ENCODE peak calls at places on chromosomes 3 and 15, in six cellular contexts. F is Panc1, P is NT2/D1, K is breast epithelium, O is upper lobe of right lung, I is IMR-90. Q is an unnamed sample.
A peak's percentile ranks its signal among the peaks of the same experiment; 100 is the strongest.

GRCh38 chr3:39664931-39665330 is 144.5 kb upstream of the MYRIP start:
- DNase-seq in K (no peak), F (no peak), I (no peak), O (no peak), P (no peak), Q (no peak)

GRCh38 chr3:186818956-186819355 is 12.7 kb upstream of the RFC4 start:
- DNase-seq in P (no peak), K (no peak), I (no peak), O (no peak), F (no peak), Q (no peak)

GRCh38 chr3:73096169-73096568 is 34.7 kb downstream of the EBLN2 start:
- DNase-seq in I (no peak), P (no peak), F (no peak), K (no peak), O (no peak), Q (no peak)

GRCh38 chr15:76147906-76148553 is 88.2 kb downstream of the TMEM266 start:
- DNase-seq in P (peak; percentile 44), K (no peak), F (peak; percentile 27), O (peak; percentile 76), I (peak; percentile 29), Q (peak; percentile 64)

GRCh38 chr15:56805466-56806146 is 72.3 kb upstream of the ZNF280D start:
- DNase-seq in P (no peak), O (no peak), K (no peak), F (peak; percentile 48), I (peak; percentile 87), Q (peak; percentile 84)

GRCh38 chr3:47527952-47528718 is 14.6 kb upstream of the ELP6 start:
- DNase-seq in O (no peak), I (no peak), K (no peak), P (no peak), F (no peak), Q (no peak)

GRCh38 chr15:27884726-27885125 is 214.4 kb downstream of the OCA2 start:
- DNase-seq in F (no peak), K (no peak), O (no peak), I (no peak), P (no peak), Q (no peak)

GRCh38 chr3:64992462-64993285 is 304.9 kb upstream of the ADAMTS9 start:
- DNase-seq in P (no peak), F (no peak), O (no peak), K (no peak), I (no peak), Q (no peak)

GRCh38 chr15:29682361-29682760 is 139.9 kb downstream of the TJP1 start:
- DNase-seq in O (no peak), K (no peak), P (no peak), F (no peak), I (no peak), Q (no peak)

GRCh38 chr15:34889486-34889885 is 80.1 kb downstream of the AQR start:
- DNase-seq in F (no peak), O (no peak), I (peak; percentile 38), K (no peak), P (no peak), Q (no peak)

GRCh38 chr15:25186411-25186810 is 231.6 kb downstream of the SNRPN start:
- DNase-seq in I (no peak), P (no peak), K (no peak), O (peak; percentile 37), F (no peak), Q (no peak)

GRCh38 chr15:25188551-25189101 is 233.8 kb downstream of the SNRPN start:
- DNase-seq in K (no peak), I (no peak), F (no peak), O (no peak), P (no peak), Q (no peak)

GRCh38 chr15:25188051-25188450 is 233.3 kb downstream of the SNRPN start:
- DNase-seq in I (no peak), P (no peak), F (no peak), O (no peak), K (no peak), Q (no peak)

GRCh38 chr15:25185791-25186190 is 231.0 kb downstream of the SNRPN start:
- DNase-seq in O (peak; percentile 46), K (peak; percentile 31), F (no peak), P (no peak), I (no peak), Q (no peak)

GRCh38 chr15:25186906-25187645 is 232.3 kb downstream of the SNRPN start:
- DNase-seq in K (no peak), P (no peak), O (no peak), F (no peak), I (no peak), Q (no peak)
- H3K9me3 ChIP-seq in K (peaks cover 53% of the 10 kb centered on the region), P (no peaks in the 10 kb centered on the region), O (no peaks in the 10 kb centered on the region), F (no peaks in the 10 kb centered on the region), I (peaks cover 84% of the 10 kb centered on the region), Q (no peaks in the 10 kb centered on the region)

GRCh38 chr3:16897254-16897926 is 12.6 kb downstream of the PLCL2 start:
- DNase-seq in F (no peak), K (no peak), O (no peak), I (peak; percentile 23), P (no peak), Q (no peak)
- H3K4me3 ChIP-seq in F (peak overlapping the region; percentile 37), K (no peak overlapping the region), O (no peak overlapping the region), I (no peak overlapping the region), P (no peak overlapping the region), Q (peak overlapping the region; percentile 5)

GRCh38 chr15:26443321-26443720 is 329.5 kb downstream of the GABRB3 start:
- DNase-seq in I (no peak), K (no peak), P (no peak), F (no peak), O (no peak), Q (no peak)

GRCh38 chr15:26451995-26452394 is 320.9 kb downstream of the GABRB3 start:
- DNase-seq in F (no peak), P (no peak), I (no peak), K (no peak), O (no peak), Q (no peak)

GRCh38 chr15:26453914-26454313 is 319.0 kb downstream of the GABRB3 start:
- DNase-seq in K (no peak), P (no peak), I (no peak), O (no peak), F (no peak), Q (no peak)

GRCh38 chr15:26449296-26449695 is 323.6 kb downstream of the GABRB3 start:
- DNase-seq in O (no peak), I (no peak), K (no peak), P (peak; percentile 38), F (no peak), Q (no peak)
- H3K9me3 ChIP-seq in O (no peaks in the 10 kb centered on the region), I (peaks cover 15% of the 10 kb centered on the region), K (no peaks in the 10 kb centered on the region), P (no peaks in the 10 kb centered on the region), F (peaks cover 3% of the 10 kb centered on the region), Q (no peaks in the 10 kb centered on the region)

GRCh38 chr15:32636908-32637567 is 4.5 kb upstream of the SCG5 start:
- DNase-seq in F (no peak), P (no peak), K (no peak), I (no peak), O (no peak), Q (no peak)

GRCh38 chr15:32642667-32643425 is 1.3 kb downstream of the SCG5 start:
- DNase-seq in P (no peak), I (peak; percentile 58), K (no peak), O (no peak), F (no peak), Q (no peak)

GRCh38 chr15:32637704-32638103 is 3.8 kb upstream of the SCG5 start:
- DNase-seq in O (no peak), K (no peak), F (no peak), P (no peak), I (no peak), Q (no peak)

GRCh38 chr15:32643907-32644445 is 2.5 kb downstream of the SCG5 start:
- DNase-seq in F (no peak), K (no peak), O (no peak), P (no peak), I (peak; percentile 66), Q (no peak)

DNA sequence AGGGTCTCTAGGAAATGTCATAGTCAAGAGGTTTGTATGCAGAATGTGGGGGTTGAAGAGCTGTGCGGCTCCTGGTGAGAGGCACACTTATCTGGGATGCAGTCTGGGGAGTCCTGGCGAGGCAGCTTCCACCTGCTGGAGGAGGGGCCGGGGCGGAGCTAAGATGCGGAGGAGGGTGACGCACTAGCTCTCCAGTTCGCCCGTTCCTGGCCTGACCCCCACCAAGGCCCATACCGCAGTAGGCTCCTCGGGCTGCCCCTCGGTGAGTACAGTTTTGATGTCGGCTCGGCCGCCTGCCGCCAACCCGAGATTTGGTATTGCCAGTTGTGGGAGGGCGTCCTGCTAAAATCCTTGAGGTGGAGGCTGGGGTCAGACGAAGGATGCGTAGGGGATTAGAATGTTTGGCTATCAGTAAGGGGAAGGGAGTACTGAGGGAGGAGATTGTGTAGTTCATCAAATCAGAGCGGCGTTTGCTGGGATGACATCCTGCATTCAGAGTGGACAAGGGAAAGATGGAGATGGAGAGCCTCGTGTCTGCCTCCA is at the start of gene SCG5:
- DNase-seq in O (peak; percentile 73), K (no peak), P (peak; percentile 60), F (no peak), I (peak; percentile 49), Q (no peak)
- H3K4me3 ChIP-seq in O (no peak within 1 kb of the TSS), K (no peak within 1 kb of the TSS), P (peak within 1 kb of the TSS; percentile 32), F (no peak within 1 kb of the TSS), I (peak within 1 kb of the TSS; percentile 44), Q (peak within 1 kb of the TSS; percentile 71)